ENCODE peak calls at places on chromosomes 4 and X, in four cellular contexts. T, U, G and C are unnamed samples.

GRCh38 chrX:12936947-12937346 is 30.5 kb downstream of the TLR8 start:
- DNase-seq in T (no peak), U (no peak), G (no peak), C (no peak)

GRCh38 chr4:71294301-71294700 is 44.5 kb upstream of the SLC4A4 start:
- DNase-seq in T (no peak), U (no peak), G (no peak), C (no peak)

GRCh38 chr4:141109983-141110382 is 23.3 kb downstream of the RNF150 start:
- DNase-seq in T (no peak), U (no peak), G (no peak), C (no peak)

GRCh38 chr4:141329174-141329569 is 108.5 kb downstream of the ZNF330 start:
- DNase-seq in T (no peak), U (no peak), G (no peak), C (no peak)

GRCh38 chrX:120022763-120023162 is 54.7 kb downstream of the RHOXF2B start:
- DNase-seq in T (no peak), U (no peak), G (no peak), C (no peak)

GRCh38 chrX:150773634-150774033 is 80.4 kb downstream of the MTMR1 start:
- DNase-seq in T (no peak), U (no peak), G (no peak), C (no peak)

GRCh38 chr4:154743683-154744340 is at the start of gene LRAT:
- DNase-seq in T (no peak), U (peak; percentile 54), G (no peak), C (peak; percentile 79)

GRCh38 chrX:16124201-16124600 is 836 bp downstream of the GRPR start:
- DNase-seq in T (no peak), U (no peak), G (no peak), C (no peak)

GRCh38 chrX:107851215-107851614 is 25.5 kb downstream of the MID2 start:
- DNase-seq in T (no peak), U (no peak), G (no peak), C (no peak)

GRCh38 chr4:176001171-176002006 is 64.3 kb upstream of the WDR17 start:
- DNase-seq in T (peak; percentile 31), U (peak; percentile 15), G (no peak), C (no peak)

GRCh38 chr4:133800966-133801365 is 400.6 kb downstream of the PABPC4L start:
- DNase-seq in T (no peak), U (no peak), G (no peak), C (no peak)

GRCh38 chr4:48333587-48333986 is 7.7 kb upstream of the SLAIN2 start:
- DNase-seq in T (no peak), U (no peak), G (no peak), C (no peak)

GRCh38 chr4:138310991-138311390 is 68.8 kb upstream of the SLC7A11 start:
- DNase-seq in T (no peak), U (no peak), G (no peak), C (no peak)

GRCh38 chrX:110316351-110317078 is 1.4 kb downstream of the AMMECR1 start:
- DNase-seq in T (no peak), U (no peak), G (no peak), C (no peak)

GRCh38 chr4:83599183-83599582 is 63.3 kb downstream of the GPAT3 start:
- DNase-seq in T (no peak), U (peak; percentile 23), G (no peak), C (no peak)

GRCh38 chr4:150256841-150257273 is 178.6 kb downstream of the DCLK2 start:
- DNase-seq in T (no peak), U (no peak), G (no peak), C (no peak)

GRCh38 chrX:9341305-9342201 is 123.3 kb upstream of the TBL1X start:
- DNase-seq in T (peak; percentile 69), U (no peak), G (no peak), C (no peak)

GRCh38 chr4:181278941-181279340 is 964.3 kb upstream of the TENM3 start:
- DNase-seq in T (no peak), U (no peak), G (no peak), C (no peak)

DNA sequence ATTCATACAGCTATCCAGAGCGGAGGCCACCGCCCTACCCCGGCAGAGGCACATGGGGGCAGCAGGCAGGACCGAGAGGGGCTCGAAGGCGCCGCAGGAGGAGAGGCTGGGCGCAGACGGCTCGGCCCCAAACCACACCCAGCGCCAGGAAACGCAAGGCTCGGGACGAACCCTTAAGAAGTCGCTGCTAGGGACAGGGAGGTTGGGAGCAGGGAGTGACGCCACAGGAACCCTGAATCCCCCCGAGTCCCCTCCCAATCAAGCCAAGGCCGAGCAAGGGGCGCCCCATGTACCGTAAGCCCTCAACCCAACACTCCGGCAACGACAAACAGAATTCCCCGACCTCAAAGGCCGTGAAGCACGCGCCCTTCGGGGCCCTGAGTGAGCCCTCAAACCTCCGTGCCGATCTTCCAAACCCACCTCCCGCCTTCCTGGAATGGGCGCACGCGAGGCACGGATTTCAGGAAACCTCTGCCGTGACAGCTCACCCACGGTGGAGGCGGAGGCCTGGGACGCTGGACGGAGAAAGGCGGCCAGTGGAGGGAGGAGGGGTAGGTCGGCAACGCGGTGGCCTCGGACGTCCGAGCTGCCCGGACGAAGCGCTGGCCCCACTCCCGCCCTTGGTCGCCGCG is 1.8 kb downstream of the ZFYVE28 start:
- DNase-seq in T (no peak), U (no peak), G (no peak), C (no peak)
- TF ChIP-seq POLR2A in T (no peak), U (no peak), G (no peak), C (no peak)

GRCh38 chr4:186814535-186814934 is 90.9 kb upstream of the FAT1 start:
- DNase-seq in T (no peak), U (no peak), G (no peak), C (no peak)

GRCh38 chr4:186823989-186824388 is 100.3 kb upstream of the FAT1 start:
- DNase-seq in T (no peak), U (no peak), G (no peak), C (no peak)

GRCh38 chr4:186819357-186820086 is 95.9 kb upstream of the FAT1 start:
- DNase-seq in T (no peak), U (no peak), G (no peak), C (no peak)

GRCh38 chr4:186825069-186825468 is 101.4 kb upstream of the FAT1 start:
- DNase-seq in T (no peak), U (peak; percentile 82), G (no peak), C (no peak)

DNA sequence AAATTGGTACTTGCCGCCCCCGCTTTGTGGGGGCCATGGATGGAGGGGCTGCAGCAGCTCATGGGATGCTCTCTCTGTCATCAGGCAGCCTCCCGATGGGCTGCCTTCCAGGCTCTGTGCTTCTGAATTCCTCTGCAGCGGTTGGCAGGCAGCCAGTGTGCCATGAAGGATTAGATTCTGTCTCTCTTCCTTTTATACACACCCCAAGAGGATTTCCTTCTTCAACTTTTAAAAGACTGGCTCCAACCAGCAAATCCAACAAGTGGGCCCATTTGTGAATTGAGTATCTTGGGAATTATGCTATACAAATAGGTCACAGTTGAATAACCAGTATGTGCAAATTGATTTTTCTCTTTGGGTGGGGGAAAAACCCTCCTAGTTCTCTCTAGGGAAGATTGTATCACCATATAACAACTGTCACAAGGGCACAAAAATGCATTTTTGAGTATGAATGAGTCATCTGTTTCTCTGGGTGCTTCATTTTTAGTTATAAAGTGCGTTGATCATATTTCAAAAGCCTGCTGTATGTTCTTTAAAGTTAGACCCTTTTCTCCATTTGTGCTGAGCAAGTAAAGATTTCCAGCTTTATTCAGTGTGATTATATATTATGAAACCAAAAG is 96.8 kb upstream of the FAT1 start:
- DNase-seq in T (no peak), U (peak; percentile 71), G (no peak), C (no peak)
- H3K4me3 ChIP-seq in T (no peak overlapping the region), U (peak overlapping the region; percentile 31), G (no peak overlapping the region), C (no peak overlapping the region)

GRCh38 chr4:76459291-76459723 is 24.3 kb downstream of the SHROOM3 start:
- DNase-seq in T (no peak), U (peak; percentile 81), G (no peak), C (no peak)
- TF ChIP-seq POLR2A in T (no peak), U (peak; percentile 10), G (no peak), C (no peak)

GRCh38 chr4:152348670-152349069 is 187.2 kb downstream of the FBXW7 start:
- DNase-seq in T (no peak), U (no peak), G (no peak), C (no peak)

GRCh38 chr4:152352645-152353116 is 183.2 kb downstream of the FBXW7 start:
- DNase-seq in T (peak; percentile 81), U (peak; percentile 81), G (no peak), C (no peak)

GRCh38 chr4:152352215-152352614 is 183.7 kb downstream of the FBXW7 start:
- DNase-seq in T (no peak), U (no peak), G (no peak), C (no peak)

GRCh38 chr4:152346979-152347378 is 188.9 kb downstream of the FBXW7 start:
- DNase-seq in T (no peak), U (no peak), G (no peak), C (no peak)

DNA sequence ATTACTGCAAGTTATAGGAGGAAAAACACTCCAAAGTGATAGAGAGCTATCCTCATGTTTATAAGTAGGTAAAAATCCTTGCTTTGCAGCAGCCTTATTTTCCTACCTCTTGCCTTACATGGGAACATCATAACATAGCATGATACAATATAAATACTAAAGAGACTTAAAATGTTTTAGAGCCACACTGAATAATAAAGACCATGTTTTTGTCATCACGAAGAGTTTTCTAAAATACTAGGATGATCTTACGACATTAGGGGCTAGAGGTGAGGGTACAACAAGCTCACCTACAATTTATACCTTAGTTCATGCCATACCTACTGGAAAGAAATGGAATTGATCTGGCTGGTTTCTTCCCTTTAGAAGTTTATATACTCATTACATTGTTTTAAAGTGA is 184.8 kb downstream of the FBXW7 start:
- DNase-seq in T (no peak), U (no peak), G (no peak), C (no peak)
- H3K4me3 ChIP-seq in T (no peak overlapping the region), U (no peak overlapping the region), G (no peak overlapping the region), C (peak overlapping the region; percentile 48)

DNA sequence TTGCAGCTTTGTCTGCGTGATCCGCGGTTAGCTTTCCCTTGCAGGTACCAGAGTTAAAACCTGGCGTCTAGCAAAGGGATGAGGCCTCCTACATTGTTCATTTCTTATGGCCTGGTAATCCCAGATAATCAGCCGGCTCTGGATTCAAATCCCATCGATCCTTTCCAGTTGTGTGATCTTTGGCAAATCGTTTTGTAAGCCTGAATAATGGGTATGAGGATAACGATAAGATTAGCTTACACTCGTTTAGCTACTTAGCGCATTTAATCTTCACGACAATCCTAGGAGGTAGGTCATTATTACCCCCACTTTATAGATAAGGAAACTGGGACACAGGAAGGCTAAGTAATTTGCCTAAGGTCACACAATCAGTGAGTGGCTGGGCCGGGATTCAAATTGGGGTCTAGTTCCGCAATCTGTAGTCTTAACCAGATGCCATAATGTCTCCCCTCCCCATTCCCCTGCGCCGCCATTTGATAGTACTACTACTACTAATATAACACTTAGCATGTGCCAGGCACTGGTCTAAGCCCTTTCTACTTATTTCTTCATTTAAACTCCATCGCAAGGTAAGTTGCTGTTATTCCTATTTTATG is 1.7 kb upstream of the UBA1 start:
- DNase-seq in T (no peak), U (no peak), G (no peak), C (no peak)
- TF ChIP-seq POLR2A in T (no peak), U (no peak), G (no peak), C (no peak)

GRCh38 chr4:177321647-177322046 is 12.0 kb downstream of the NEIL3 start:
- DNase-seq in T (no peak), U (no peak), G (no peak), C (no peak)

GRCh38 chr4:177322156-177322685 is 12.5 kb downstream of the NEIL3 start:
- DNase-seq in T (no peak), U (no peak), G (no peak), C (no peak)

GRCh38 chr4:177323416-177323815 is 13.7 kb downstream of the NEIL3 start:
- DNase-seq in T (no peak), U (no peak), G (no peak), C (no peak)

GRCh38 chr4:177320721-177321120 is 11.0 kb downstream of the NEIL3 start:
- DNase-seq in T (no peak), U (no peak), G (no peak), C (no peak)

GRCh38 chr4:177322881-177323280 is 13.2 kb downstream of the NEIL3 start:
- DNase-seq in T (no peak), U (no peak), G (no peak), C (no peak)
- H3K4me3 ChIP-seq in T (no peak overlapping the region), U (no peak overlapping the region), G (no peak overlapping the region), C (no peak overlapping the region)